ENCODE peak calls at places on chromosome 22, in seven cellular contexts. One of them, this sample, is unnamed.
A peak's percentile ranks its signal among the peaks of the same experiment; 100 is the strongest.

GRCh38 chr22:28813772-28814518 is 13.6 kb upstream of the XBP1 start:
- DNase-seq in HCT116: no peak
- DNase-seq in breast epithelium: peak; percentile 55
- DNase-seq in MM.1S: no peak
- DNase-seq in colonic mucosa: peak; percentile 75
- DNase-seq in fibroblast of lung: peak; percentile 39
- DNase-seq in ascending aorta: no peak
- DNase-seq in this sample: no peak

GRCh38 chr22:18000441-18001039 is 23.8 kb downstream of the MICAL3 start:
- DNase-seq in HCT116: no peak
- DNase-seq in breast epithelium: no peak
- DNase-seq in MM.1S: no peak
- DNase-seq in colonic mucosa: peak; percentile 39
- DNase-seq in fibroblast of lung: no peak
- DNase-seq in ascending aorta: no peak
- DNase-seq in this sample: no peak

GRCh38 chr22:37169947-37170688 is 17.9 kb downstream of the C1QTNF6 start:
- DNase-seq in HCT116: no peak
- DNase-seq in breast epithelium: no peak
- DNase-seq in MM.1S: no peak
- DNase-seq in colonic mucosa: no peak
- DNase-seq in fibroblast of lung: no peak
- DNase-seq in ascending aorta: peak; percentile 60
- DNase-seq in this sample: no peak

GRCh38 chr22:23894710-23895598 is 771 bp downstream of the MIF start:
- DNase-seq in HCT116: peak; percentile 76
- DNase-seq in breast epithelium: peak; percentile 80
- DNase-seq in MM.1S: peak; percentile 84
- DNase-seq in colonic mucosa: peak; percentile 85
- DNase-seq in fibroblast of lung: peak; percentile 79
- DNase-seq in ascending aorta: peak; percentile 81
- DNase-seq in this sample: peak; percentile 31

GRCh38 chr22:35539910-35540599 is 576 bp upstream of the RASD2 start:
- DNase-seq in HCT116: no peak
- DNase-seq in breast epithelium: no peak
- DNase-seq in MM.1S: peak; percentile 67
- DNase-seq in colonic mucosa: peak; percentile 74
- DNase-seq in fibroblast of lung: no peak
- DNase-seq in ascending aorta: peak; percentile 72
- DNase-seq in this sample: no peak

GRCh38 chr22:48277868-48278581 is 1515.6 kb downstream of the TBC1D22A start:
- DNase-seq in HCT116: no peak
- DNase-seq in breast epithelium: no peak
- DNase-seq in MM.1S: peak; percentile 1
- DNase-seq in colonic mucosa: peak; percentile 54
- DNase-seq in fibroblast of lung: no peak
- DNase-seq in ascending aorta: no peak
- DNase-seq in this sample: no peak

GRCh38 chr22:23849009-23850006 is 8.4 kb upstream of the SLC2A11 start:
- DNase-seq in HCT116: peak; percentile 41
- DNase-seq in breast epithelium: peak; percentile 62
- DNase-seq in MM.1S: peak; percentile 81
- DNase-seq in colonic mucosa: peak; percentile 88
- DNase-seq in fibroblast of lung: peak; percentile 57
- DNase-seq in ascending aorta: peak; percentile 86
- DNase-seq in this sample: peak; percentile 31

GRCh38 chr22:20591660-20592310 is 84.4 kb downstream of the MED15 start:
- DNase-seq in HCT116: peak; percentile 19
- DNase-seq in breast epithelium: no peak
- DNase-seq in MM.1S: no peak
- DNase-seq in colonic mucosa: no peak
- DNase-seq in fibroblast of lung: peak; percentile 75
- DNase-seq in ascending aorta: no peak
- DNase-seq in this sample: no peak

GRCh38 chr22:35330258-35330861 is 30.7 kb downstream of the TOM1 start:
- DNase-seq in HCT116: no peak
- DNase-seq in breast epithelium: no peak
- DNase-seq in MM.1S: no peak
- DNase-seq in colonic mucosa: peak; percentile 70
- DNase-seq in fibroblast of lung: peak; percentile 91
- DNase-seq in ascending aorta: peak; percentile 85
- DNase-seq in this sample: no peak

GRCh38 chr22:22787805-22788459 is 99.7 kb upstream of the IGLL5 start:
- DNase-seq in HCT116: peak; percentile 44
- DNase-seq in breast epithelium: no peak
- DNase-seq in MM.1S: peak; percentile 54
- DNase-seq in colonic mucosa: peak; percentile 70
- DNase-seq in fibroblast of lung: peak; percentile 49
- DNase-seq in ascending aorta: no peak
- DNase-seq in this sample: no peak

GRCh38 chr22:50473088-50473487 is 1.7 kb downstream of the SBF1 start:
- DNase-seq in HCT116: peak; percentile 43
- DNase-seq in breast epithelium: no peak
- DNase-seq in MM.1S: peak; percentile 51
- DNase-seq in colonic mucosa: peak; percentile 46
- DNase-seq in fibroblast of lung: no peak
- DNase-seq in ascending aorta: no peak
- DNase-seq in this sample: no peak

GRCh38 chr22:29093501-29093921 is 20.7 kb downstream of the KREMEN1 start:
- DNase-seq in HCT116: no peak
- DNase-seq in breast epithelium: no peak
- DNase-seq in MM.1S: no peak
- DNase-seq in colonic mucosa: no peak
- DNase-seq in fibroblast of lung: peak; percentile 37
- DNase-seq in ascending aorta: no peak
- DNase-seq in this sample: no peak

GRCh38 chr22:25318081-25318823 is 98.8 kb downstream of the CRYBB2 start:
- DNase-seq in HCT116: no peak
- DNase-seq in breast epithelium: no peak
- DNase-seq in MM.1S: no peak
- DNase-seq in colonic mucosa: no peak
- DNase-seq in fibroblast of lung: no peak
- DNase-seq in ascending aorta: no peak
- DNase-seq in this sample: no peak

GRCh38 chr22:37274380-37274862 is 7.9 kb upstream of the CYTH4 start:
- DNase-seq in HCT116: no peak
- DNase-seq in breast epithelium: no peak
- DNase-seq in MM.1S: no peak
- DNase-seq in colonic mucosa: peak; percentile 36
- DNase-seq in fibroblast of lung: no peak
- DNase-seq in ascending aorta: peak; percentile 78
- DNase-seq in this sample: no peak

GRCh38 chr22:47249370-47249928 is 487.0 kb downstream of the TBC1D22A start:
- DNase-seq in HCT116: no peak
- DNase-seq in breast epithelium: no peak
- DNase-seq in MM.1S: no peak
- DNase-seq in colonic mucosa: no peak
- DNase-seq in fibroblast of lung: no peak
- DNase-seq in ascending aorta: no peak
- DNase-seq in this sample: no peak
- H3K9me3 ChIP-seq in HCT116: no peaks in the 10 kb centered on the region
- H3K9me3 ChIP-seq in breast epithelium: no peaks in the 10 kb centered on the region
- H3K9me3 ChIP-seq in MM.1S: no peaks in the 10 kb centered on the region
- H3K9me3 ChIP-seq in colonic mucosa: no peaks in the 10 kb centered on the region
- H3K9me3 ChIP-seq in fibroblast of lung: no peaks in the 10 kb centered on the region
- H3K9me3 ChIP-seq in ascending aorta: no peaks in the 10 kb centered on the region
- H3K9me3 ChIP-seq in this sample: no peaks in the 10 kb centered on the region

DNA sequence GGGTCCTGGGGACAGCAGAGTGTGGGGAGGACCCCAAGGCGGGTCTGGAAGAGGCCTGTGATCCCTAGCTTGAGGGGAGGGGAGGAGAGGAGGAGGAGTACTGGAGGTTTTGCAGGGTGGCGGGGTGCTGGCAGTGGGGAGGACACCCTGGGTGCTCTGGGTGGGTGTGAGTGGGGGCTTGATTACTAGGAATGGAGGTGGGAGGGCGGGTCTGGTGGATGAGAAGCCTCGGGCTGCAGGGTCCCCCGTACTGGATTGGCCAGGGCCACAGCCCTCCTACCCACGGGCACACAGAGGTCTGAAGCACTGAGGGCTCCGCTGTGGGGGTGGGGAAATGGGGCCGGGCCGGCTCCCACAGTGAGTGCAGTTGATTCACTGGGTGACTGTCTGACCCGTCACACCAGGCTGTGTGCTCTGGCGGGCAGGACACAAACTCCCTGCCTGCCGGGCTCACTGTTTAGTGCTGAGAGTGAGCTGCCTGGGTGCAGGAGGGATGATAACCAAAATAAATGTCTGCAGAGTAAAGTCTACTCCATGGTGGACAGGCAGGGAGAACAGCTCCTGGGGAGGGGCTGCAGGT is 114.2 kb downstream of the CACNA1I start:
- DNase-seq in HCT116: no peak
- DNase-seq in breast epithelium: no peak
- DNase-seq in MM.1S: no peak
- DNase-seq in colonic mucosa: no peak
- DNase-seq in fibroblast of lung: no peak
- DNase-seq in ascending aorta: no peak
- DNase-seq in this sample: no peak
- H3K27me3 ChIP-seq in HCT116: no peaks in the 10 kb centered on the region
- H3K27me3 ChIP-seq in breast epithelium: peaks cover 44% of the 10 kb centered on the region
- H3K27me3 ChIP-seq in MM.1S: peaks cover 84% of the 10 kb centered on the region
- H3K27me3 ChIP-seq in colonic mucosa: peaks cover 11% of the 10 kb centered on the region
- H3K27me3 ChIP-seq in fibroblast of lung: peaks cover 10% of the 10 kb centered on the region
- H3K27me3 ChIP-seq in ascending aorta: no peaks in the 10 kb centered on the region
- H3K27me3 ChIP-seq in this sample: no peaks in the 10 kb centered on the region

GRCh38 chr22:26485991-26486390 is 2.3 kb downstream of the SRRD start:
- DNase-seq in HCT116: no peak
- DNase-seq in breast epithelium: no peak
- DNase-seq in MM.1S: no peak
- DNase-seq in colonic mucosa: no peak
- DNase-seq in fibroblast of lung: no peak
- DNase-seq in ascending aorta: no peak
- DNase-seq in this sample: no peak
- H3K4me1 ChIP-seq in HCT116: peaks cover 10% of the 10 kb centered on the region
- H3K4me1 ChIP-seq in breast epithelium: no peaks in the 10 kb centered on the region
- H3K4me1 ChIP-seq in MM.1S: peaks cover 33% of the 10 kb centered on the region
- H3K4me1 ChIP-seq in colonic mucosa: peaks cover 6% of the 10 kb centered on the region
- H3K4me1 ChIP-seq in fibroblast of lung: peaks cover 9% of the 10 kb centered on the region
- H3K4me1 ChIP-seq in ascending aorta: peaks cover 16% of the 10 kb centered on the region
- H3K4me1 ChIP-seq in this sample: peaks cover 40% of the 10 kb centered on the region

DNA sequence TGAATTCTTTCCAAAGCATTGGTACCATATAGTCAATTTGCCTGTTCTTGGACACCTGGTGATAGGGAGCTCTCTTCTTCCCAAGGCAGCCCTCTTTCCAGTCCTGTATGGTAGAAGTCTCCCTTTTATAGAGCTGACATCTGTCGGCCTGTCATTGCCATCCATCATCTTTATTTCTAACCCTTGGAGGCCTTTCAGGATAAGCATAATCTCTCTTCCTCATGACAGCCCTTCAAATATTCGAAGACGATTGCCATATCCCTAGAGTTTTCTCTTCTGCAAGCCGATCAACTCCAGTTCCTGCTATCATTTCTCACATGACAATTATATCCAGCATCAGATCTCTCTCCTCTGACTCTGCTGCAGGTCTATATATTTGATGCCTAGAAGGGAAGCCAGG is 32.7 kb upstream of the SYN3 start:
- DNase-seq in HCT116: no peak
- DNase-seq in breast epithelium: no peak
- DNase-seq in MM.1S: no peak
- DNase-seq in colonic mucosa: no peak
- DNase-seq in fibroblast of lung: no peak
- DNase-seq in ascending aorta: no peak
- DNase-seq in this sample: no peak
- H3K9me3 ChIP-seq in HCT116: no peaks in the 10 kb centered on the region
- H3K9me3 ChIP-seq in breast epithelium: no peaks in the 10 kb centered on the region
- H3K9me3 ChIP-seq in MM.1S: no peaks in the 10 kb centered on the region
- H3K9me3 ChIP-seq in colonic mucosa: no peaks in the 10 kb centered on the region
- H3K9me3 ChIP-seq in fibroblast of lung: no peaks in the 10 kb centered on the region
- H3K9me3 ChIP-seq in ascending aorta: no peaks in the 10 kb centered on the region
- H3K9me3 ChIP-seq in this sample: no peaks in the 10 kb centered on the region

DNA sequence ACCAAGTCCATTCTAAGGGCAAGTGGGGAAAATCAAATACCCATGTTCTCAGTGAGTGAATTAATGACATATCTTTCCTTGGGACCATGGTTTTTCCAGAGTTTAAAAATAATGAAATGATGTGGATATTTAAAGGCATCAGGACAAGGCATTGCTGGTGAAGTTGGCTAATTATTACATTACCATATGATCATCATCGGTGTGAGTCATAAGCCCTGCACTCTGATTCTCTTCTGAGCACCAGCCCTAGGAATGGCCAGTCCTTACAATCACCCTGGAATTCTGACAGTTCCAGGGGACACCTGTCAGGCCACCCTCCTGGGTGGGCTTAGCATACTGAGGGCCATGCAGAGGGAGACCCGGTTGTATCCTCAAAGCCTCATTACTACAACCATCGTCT is 364.9 kb downstream of the MIAT start:
- DNase-seq in HCT116: no peak
- DNase-seq in breast epithelium: no peak
- DNase-seq in MM.1S: no peak
- DNase-seq in colonic mucosa: no peak
- DNase-seq in fibroblast of lung: no peak
- DNase-seq in ascending aorta: no peak
- DNase-seq in this sample: no peak
- H3K27me3 ChIP-seq in HCT116: peaks cover 81% of the 10 kb centered on the region
- H3K27me3 ChIP-seq in breast epithelium: peaks cover 8% of the 10 kb centered on the region
- H3K27me3 ChIP-seq in MM.1S: peaks cover 63% of the 10 kb centered on the region
- H3K27me3 ChIP-seq in colonic mucosa: no peaks in the 10 kb centered on the region
- H3K27me3 ChIP-seq in fibroblast of lung: no peaks in the 10 kb centered on the region
- H3K27me3 ChIP-seq in ascending aorta: no peaks in the 10 kb centered on the region
- H3K27me3 ChIP-seq in this sample: no peaks in the 10 kb centered on the region

DNA sequence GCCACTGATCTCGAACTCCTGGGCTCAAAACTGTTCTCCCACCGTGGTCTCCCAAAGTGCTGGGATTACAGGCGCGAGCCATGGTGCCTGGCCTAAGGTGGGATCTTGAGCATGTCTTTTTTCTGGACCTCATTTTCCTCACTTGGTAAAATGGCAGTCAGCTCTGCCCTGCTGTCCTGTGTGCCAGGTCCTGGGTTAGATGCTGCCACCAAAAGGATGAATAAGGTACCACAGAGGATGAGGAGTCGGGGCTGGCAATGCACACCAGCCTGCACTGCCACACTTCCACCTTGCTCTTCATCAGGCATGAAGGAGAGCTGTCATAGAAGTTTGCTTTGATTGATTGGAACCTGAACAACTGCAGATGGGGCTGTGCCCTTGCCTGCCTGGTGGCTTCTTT is 32.3 kb downstream of the ACO2 start:
- DNase-seq in HCT116: no peak
- DNase-seq in breast epithelium: no peak
- DNase-seq in MM.1S: no peak
- DNase-seq in colonic mucosa: no peak
- DNase-seq in fibroblast of lung: peak; percentile 27
- DNase-seq in ascending aorta: no peak
- DNase-seq in this sample: no peak
- H3K4me1 ChIP-seq in HCT116: no peaks in the 10 kb centered on the region
- H3K4me1 ChIP-seq in breast epithelium: peaks cover 6% of the 10 kb centered on the region
- H3K4me1 ChIP-seq in MM.1S: no peaks in the 10 kb centered on the region
- H3K4me1 ChIP-seq in colonic mucosa: no peaks in the 10 kb centered on the region
- H3K4me1 ChIP-seq in fibroblast of lung: no peaks in the 10 kb centered on the region
- H3K4me1 ChIP-seq in ascending aorta: peaks cover 19% of the 10 kb centered on the region
- H3K4me1 ChIP-seq in this sample: peaks cover 12% of the 10 kb centered on the region

GRCh38 chr22:49466926-49467590 is 360.6 kb downstream of the BRD1 start:
- DNase-seq in HCT116: no peak
- DNase-seq in breast epithelium: no peak
- DNase-seq in MM.1S: no peak
- DNase-seq in colonic mucosa: no peak
- DNase-seq in fibroblast of lung: no peak
- DNase-seq in ascending aorta: no peak
- DNase-seq in this sample: no peak
- H3K9me3 ChIP-seq in HCT116: no peaks in the 10 kb centered on the region
- H3K9me3 ChIP-seq in breast epithelium: no peaks in the 10 kb centered on the region
- H3K9me3 ChIP-seq in MM.1S: no peaks in the 10 kb centered on the region
- H3K9me3 ChIP-seq in colonic mucosa: no peaks in the 10 kb centered on the region
- H3K9me3 ChIP-seq in fibroblast of lung: no peaks in the 10 kb centered on the region
- H3K9me3 ChIP-seq in ascending aorta: no peaks in the 10 kb centered on the region
- H3K9me3 ChIP-seq in this sample: no peaks in the 10 kb centered on the region

GRCh38 chr22:46061431-46062231 is 84.7 kb upstream of the WNT7B start:
- DNase-seq in HCT116: no peak
- DNase-seq in breast epithelium: peak; percentile 18
- DNase-seq in MM.1S: no peak
- DNase-seq in colonic mucosa: no peak
- DNase-seq in fibroblast of lung: no peak
- DNase-seq in ascending aorta: peak; percentile 60
- DNase-seq in this sample: no peak
- H3K27me3 ChIP-seq in HCT116: no peaks in the 10 kb centered on the region
- H3K27me3 ChIP-seq in breast epithelium: no peaks in the 10 kb centered on the region
- H3K27me3 ChIP-seq in MM.1S: no peaks in the 10 kb centered on the region
- H3K27me3 ChIP-seq in colonic mucosa: no peaks in the 10 kb centered on the region
- H3K27me3 ChIP-seq in fibroblast of lung: no peaks in the 10 kb centered on the region
- H3K27me3 ChIP-seq in ascending aorta: no peaks in the 10 kb centered on the region
- H3K27me3 ChIP-seq in this sample: no peaks in the 10 kb centered on the region